ENCODE peak calls at places on chromosomes 7 and 10, in six cellular contexts. Y is dorsolateral prefrontal cortex, W is fibroblast of pulmonary artery, R is left ventricle myocardium inferior, H is upper lobe of right lung, S is cardiac fibroblast. Z is an unnamed sample.

GRCh38 chr10:132943555-132944404 is 1.4 kb upstream of the CFAP46 start:
- DNase-seq in Y (no peak), W (no peak), R (no peak), H (no peak), S (no peak), Z (no peak)

GRCh38 chr7:69695998-69696657 is 97.9 kb downstream of the AUTS2 start:
- DNase-seq in Y (no peak), W (no peak), R (no peak), H (no peak), S (no peak), Z (no peak)

GRCh38 chr7:120360918-120361317 is 87.9 kb downstream of the KCND2 start:
- DNase-seq in Y (no peak), W (no peak), R (no peak), H (no peak), S (no peak), Z (no peak)

GRCh38 chr10:35416628-35417625 is 80.6 kb downstream of the CCNY start:
- DNase-seq in Y (no peak), W (no peak), R (no peak), H (no peak), S (no peak), Z (no peak)

GRCh38 chr10:77236700-77237099 is 400.9 kb downstream of the KCNMA1 start:
- DNase-seq in Y (no peak), W (peak), R (no peak), H (no peak), S (peak), Z (no peak)

GRCh38 chr7:29865526-29865925 is 59.2 kb downstream of the WIPF3 start:
- DNase-seq in Y (no peak), W (peak), R (no peak), H (no peak), S (peak), Z (no peak)

GRCh38 chr7:105022458-105022857 is 8.5 kb downstream of the KMT2E start:
- DNase-seq in Y (no peak), W (no peak), R (no peak), H (no peak), S (no peak), Z (no peak)

GRCh38 chr7:134394046-134394445 is 64.9 kb downstream of the AKR1B1 start:
- DNase-seq in Y (no peak), W (no peak), R (no peak), H (no peak), S (no peak), Z (no peak)

GRCh38 chr7:140640060-140640611 is 477 bp downstream of the DENND2A start:
- DNase-seq in Y (no peak), W (peak), R (peak), H (peak), S (no peak), Z (peak)

GRCh38 chr7:112763298-112763697 is 26.9 kb downstream of the TMEM168 start:
- DNase-seq in Y (no peak), W (no peak), R (no peak), H (no peak), S (no peak), Z (no peak)

GRCh38 chr7:145263886-145264285 is 428.0 kb upstream of the TPK1 start:
- DNase-seq in Y (no peak), W (no peak), R (no peak), H (no peak), S (no peak), Z (no peak)

GRCh38 chr7:138866353-138866752 is 68.4 kb upstream of the ATP6V0A4 start:
- DNase-seq in Y (no peak), W (no peak), R (no peak), H (no peak), S (no peak), Z (no peak)

GRCh38 chr7:101952355-101953247 is 135.2 kb downstream of the CUX1 start:
- DNase-seq in Y (no peak), W (peak), R (no peak), H (no peak), S (peak), Z (peak)

GRCh38 chr10:108095932-108096925 is 931.7 kb upstream of the SORCS1 start:
- DNase-seq in Y (no peak), W (no peak), R (peak), H (no peak), S (no peak), Z (no peak)

GRCh38 chr10:66834802-66835201 is 91.0 kb upstream of the LRRTM3 start:
- DNase-seq in Y (no peak), W (no peak), R (no peak), H (no peak), S (no peak), Z (no peak)

GRCh38 chr7:80294321-80294720 is 159.7 kb downstream of the GNAI1 start:
- DNase-seq in Y (no peak), W (peak), R (no peak), H (no peak), S (peak), Z (no peak)

DNA sequence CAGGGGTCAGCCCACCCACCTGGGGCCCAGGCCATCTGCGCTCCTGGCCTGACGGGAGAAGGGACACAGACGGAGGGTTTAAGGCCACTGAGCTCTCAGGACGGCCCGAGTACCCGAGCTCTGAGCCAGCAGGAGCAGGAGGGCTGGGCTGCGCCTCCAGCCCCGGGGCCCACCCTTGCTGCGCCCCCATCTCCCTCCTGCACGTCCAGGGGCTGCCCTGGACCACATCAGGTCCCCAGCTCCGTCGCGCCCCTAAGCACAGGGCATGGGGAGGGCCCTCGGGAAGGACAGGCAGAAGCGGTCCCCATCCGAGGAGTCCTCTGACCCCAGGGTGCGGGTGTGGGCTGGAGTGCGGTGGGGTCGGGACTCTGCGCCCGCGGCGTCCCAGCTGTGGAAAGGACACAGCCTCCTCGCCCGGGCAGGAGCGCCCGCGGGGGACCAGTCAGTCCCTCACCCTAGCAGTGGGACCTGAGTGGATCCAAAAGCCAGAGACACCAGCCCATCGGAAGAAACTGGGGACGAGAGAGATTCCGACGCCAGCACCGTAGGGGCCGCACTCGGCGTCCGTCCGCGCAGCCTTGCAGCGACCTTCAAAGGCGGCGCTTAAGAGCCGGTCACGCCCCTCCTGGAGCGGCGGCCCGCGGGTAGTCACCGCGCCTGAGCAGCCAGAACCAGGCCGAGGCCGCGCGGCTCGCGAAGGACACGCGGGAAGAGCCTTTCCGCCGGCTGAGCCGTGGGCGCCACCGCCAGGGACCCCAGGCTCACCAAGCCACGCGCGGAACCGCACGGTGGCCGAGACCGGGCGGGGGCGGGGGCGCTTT is 15.9 kb downstream of the CAMK2B start:
- DNase-seq in Y (peak), W (peak), R (peak), H (peak), S (peak), Z (no peak)
- H3K4me3 ChIP-seq in Y (peak), W (peak), R (peak), H (peak), S (peak), Z (no peak)

DNA sequence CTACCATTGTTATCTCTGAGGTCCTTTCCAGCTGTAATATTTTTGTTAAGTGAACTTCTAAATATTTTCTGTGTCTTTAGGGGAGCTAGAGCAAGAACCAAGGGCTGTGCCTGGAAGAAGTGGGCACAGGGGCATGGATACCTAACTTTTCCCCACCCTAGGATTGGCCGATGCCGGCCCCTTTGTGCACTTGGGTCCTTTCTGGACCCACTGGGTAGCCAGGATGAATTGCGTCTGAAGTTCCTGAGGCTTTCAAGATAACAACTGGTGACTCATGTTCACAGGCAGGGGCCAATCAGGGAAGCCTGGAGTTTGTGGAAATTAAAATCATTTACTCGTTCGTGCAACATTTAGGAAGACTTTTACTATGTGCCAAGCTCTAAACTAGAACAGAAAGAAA is 758 bp downstream of the DPCD start:
- DNase-seq in Y (no peak), W (peak), R (no peak), H (no peak), S (peak), Z (no peak)
- H3K4me3 ChIP-seq in Y (peak), W (peak), R (peak), H (peak), S (peak), Z (peak)

GRCh38 chr7:18497082-18497481 is 1.5 kb downstream of the HDAC9 start:
- DNase-seq in Y (no peak), W (no peak), R (no peak), H (no peak), S (no peak), Z (no peak)
- H3K4me3 ChIP-seq in Y (peak), W (no peak), R (peak), H (no peak), S (no peak), Z (peak)

GRCh38 chr10:1663226-1663625 is 74.1 kb downstream of the ADARB2 start:
- DNase-seq in Y (no peak), W (no peak), R (no peak), H (no peak), S (no peak), Z (no peak)

GRCh38 chr10:1661416-1661815 is 75.9 kb downstream of the ADARB2 start:
- DNase-seq in Y (no peak), W (no peak), R (no peak), H (no peak), S (no peak), Z (no peak)

GRCh38 chr10:1660815-1661214 is 76.5 kb downstream of the ADARB2 start:
- DNase-seq in Y (no peak), W (no peak), R (no peak), H (no peak), S (no peak), Z (no peak)

GRCh38 chr10:1662361-1663025 is 74.8 kb downstream of the ADARB2 start:
- DNase-seq in Y (no peak), W (no peak), R (no peak), H (no peak), S (no peak), Z (no peak)

DNA sequence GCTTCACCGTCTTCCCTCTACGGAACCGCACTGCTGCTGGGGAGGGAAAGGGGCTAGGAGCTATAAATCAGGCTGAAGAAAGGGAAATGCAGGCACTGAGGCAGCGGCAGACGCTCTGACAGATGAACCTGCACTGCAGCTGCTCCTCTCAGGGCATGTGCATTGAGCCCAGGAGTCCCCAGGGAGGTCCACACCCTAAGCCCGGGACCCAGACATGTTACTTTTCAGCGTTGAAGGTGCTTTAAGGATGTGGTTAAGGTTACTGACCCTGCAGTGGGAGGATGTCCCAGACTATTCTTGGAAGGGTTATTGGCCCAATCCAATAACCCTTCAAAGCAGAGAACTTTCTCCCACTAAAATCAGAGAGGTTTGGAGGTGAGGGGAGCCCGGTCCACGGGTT is 75.5 kb downstream of the ADARB2 start:
- DNase-seq in Y (no peak), W (no peak), R (no peak), H (no peak), S (no peak), Z (no peak)
- H3K4me3 ChIP-seq in Y (no peak), W (no peak), R (no peak), H (no peak), S (no peak), Z (no peak)

GRCh38 chr7:7687800-7688199 is 30.6 kb downstream of the RPA3 start:
- DNase-seq in Y (no peak), W (no peak), R (no peak), H (no peak), S (no peak), Z (no peak)
- H3K4me3 ChIP-seq in Y (no peak), W (no peak), R (peak), H (no peak), S (no peak), Z (no peak)

GRCh38 chr7:5590596-5591546 is 167.2 kb upstream of the TNRC18 start:
- DNase-seq in Y (no peak), W (no peak), R (no peak), H (no peak), S (peak), Z (no peak)
- H3K4me3 ChIP-seq in Y (no peak), W (no peak), R (peak), H (no peak), S (no peak), Z (no peak)

GRCh38 chr10:13334556-13334955 is 13.5 kb downstream of the SEPHS1 start:
- DNase-seq in Y (no peak), W (no peak), R (no peak), H (no peak), S (no peak), Z (no peak)
- H3K4me3 ChIP-seq in Y (no peak), W (no peak), R (no peak), H (no peak), S (no peak), Z (no peak)

GRCh38 chr7:415646-416525 is 103.8 kb downstream of the PDGFA start:
- DNase-seq in Y (peak), W (no peak), R (peak), H (peak), S (no peak), Z (no peak)

GRCh38 chr7:412731-413356 is 106.8 kb downstream of the PDGFA start:
- DNase-seq in Y (no peak), W (no peak), R (peak), H (no peak), S (no peak), Z (no peak)

GRCh38 chr7:416761-417624 is 102.7 kb downstream of the PDGFA start:
- DNase-seq in Y (peak), W (no peak), R (peak), H (peak), S (no peak), Z (no peak)

GRCh38 chr7:412313-412710 is 107.3 kb downstream of the PDGFA start:
- DNase-seq in Y (no peak), W (no peak), R (peak), H (no peak), S (no peak), Z (no peak)

GRCh38 chr7:414681-415560 is 104.7 kb downstream of the PDGFA start:
- DNase-seq in Y (peak), W (no peak), R (peak), H (peak), S (no peak), Z (no peak)
- H3K4me3 ChIP-seq in Y (no peak), W (no peak), R (no peak), H (no peak), S (no peak), Z (no peak)

DNA sequence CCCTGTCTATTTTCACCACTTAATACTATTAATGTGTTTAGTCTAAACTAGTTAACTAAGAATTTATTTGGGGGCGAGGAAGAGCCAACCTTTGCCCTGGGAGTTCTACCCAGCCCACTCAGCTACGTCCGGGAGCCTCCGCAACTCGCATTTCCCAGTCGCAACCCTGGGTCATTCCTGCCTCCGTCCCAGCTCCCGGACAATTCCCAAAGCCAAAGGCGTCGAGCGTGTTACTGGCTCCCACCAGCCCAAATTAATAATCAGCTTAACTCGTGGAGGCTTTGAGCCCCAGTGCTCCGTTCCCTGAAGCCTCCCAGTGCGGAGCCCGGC is 25.9 kb downstream of the SKIDA1 start:
- DNase-seq in Y (no peak), W (no peak), R (no peak), H (no peak), S (no peak), Z (no peak)
- H3K4me3 ChIP-seq in Y (no peak), W (no peak), R (peak), H (no peak), S (no peak), Z (no peak)

Z was measured in uterus.